ENCODE peak calls at places on chromosome 21, in seven cellular contexts. One of them, this sample, is unnamed.

GRCh38 chr21:43645414-43645891 is 13.8 kb downstream of the HSF2BP start:
- DNase-seq in mesenchymal stem cell: peak
- DNase-seq in ureter: peak
- DNase-seq in H4: peak
- DNase-seq in non-pigmented ciliary epithelial cell: no peak
- DNase-seq in Caco-2: peak
- DNase-seq in cardiac fibroblast: peak
- DNase-seq in this sample: peak

GRCh38 chr21:37982496-37983318 is 66.5 kb upstream of the KCNJ6 start:
- DNase-seq in mesenchymal stem cell: no peak
- DNase-seq in ureter: no peak
- DNase-seq in H4: no peak
- DNase-seq in non-pigmented ciliary epithelial cell: no peak
- DNase-seq in Caco-2: no peak
- DNase-seq in cardiac fibroblast: no peak
- DNase-seq in this sample: no peak

GRCh38 chr21:45040739-45041138 is 33.6 kb upstream of the ADARB1 start:
- DNase-seq in mesenchymal stem cell: no peak
- DNase-seq in ureter: no peak
- DNase-seq in H4: no peak
- DNase-seq in non-pigmented ciliary epithelial cell: no peak
- DNase-seq in Caco-2: no peak
- DNase-seq in cardiac fibroblast: no peak
- DNase-seq in this sample: no peak

GRCh38 chr21:43345746-43346409 is 81.1 kb downstream of the SIK1 start:
- DNase-seq in mesenchymal stem cell: peak
- DNase-seq in ureter: peak
- DNase-seq in H4: peak
- DNase-seq in non-pigmented ciliary epithelial cell: no peak
- DNase-seq in Caco-2: no peak
- DNase-seq in cardiac fibroblast: peak
- DNase-seq in this sample: peak

GRCh38 chr21:44092201-44092600 is 15.0 kb upstream of the PWP2 start:
- DNase-seq in mesenchymal stem cell: no peak
- DNase-seq in ureter: peak
- DNase-seq in H4: no peak
- DNase-seq in non-pigmented ciliary epithelial cell: no peak
- DNase-seq in Caco-2: no peak
- DNase-seq in cardiac fibroblast: no peak
- DNase-seq in this sample: no peak

GRCh38 chr21:45183852-45184251 is 103.8 kb downstream of the POFUT2 start:
- DNase-seq in mesenchymal stem cell: no peak
- DNase-seq in ureter: no peak
- DNase-seq in H4: no peak
- DNase-seq in non-pigmented ciliary epithelial cell: no peak
- DNase-seq in Caco-2: no peak
- DNase-seq in cardiac fibroblast: no peak
- DNase-seq in this sample: no peak

GRCh38 chr21:16580661-16581060 is 850.9 kb downstream of the USP25 start:
- DNase-seq in mesenchymal stem cell: no peak
- DNase-seq in ureter: no peak
- DNase-seq in H4: no peak
- DNase-seq in non-pigmented ciliary epithelial cell: no peak
- DNase-seq in Caco-2: no peak
- DNase-seq in cardiac fibroblast: no peak
- DNase-seq in this sample: no peak

GRCh38 chr21:42922918-42923317 is 2.5 kb downstream of the ERVH48-1 start:
- DNase-seq in mesenchymal stem cell: no peak
- DNase-seq in ureter: no peak
- DNase-seq in H4: no peak
- DNase-seq in non-pigmented ciliary epithelial cell: no peak
- DNase-seq in Caco-2: no peak
- DNase-seq in cardiac fibroblast: no peak
- DNase-seq in this sample: no peak

GRCh38 chr21:38861006-38861405 is 55.3 kb downstream of the ETS2 start:
- DNase-seq in mesenchymal stem cell: no peak
- DNase-seq in ureter: no peak
- DNase-seq in H4: no peak
- DNase-seq in non-pigmented ciliary epithelial cell: no peak
- DNase-seq in Caco-2: no peak
- DNase-seq in cardiac fibroblast: no peak
- DNase-seq in this sample: no peak

GRCh38 chr21:45576838-45577737 is 34.8 kb upstream of the SLC19A1 start:
- DNase-seq in mesenchymal stem cell: no peak
- DNase-seq in ureter: no peak
- DNase-seq in H4: no peak
- DNase-seq in non-pigmented ciliary epithelial cell: no peak
- DNase-seq in Caco-2: peak
- DNase-seq in cardiac fibroblast: no peak
- DNase-seq in this sample: no peak

GRCh38 chr21:44869860-44870747 is 3.4 kb downstream of the PTTG1IP start:
- DNase-seq in mesenchymal stem cell: peak
- DNase-seq in ureter: no peak
- DNase-seq in H4: peak
- DNase-seq in non-pigmented ciliary epithelial cell: peak
- DNase-seq in Caco-2: peak
- DNase-seq in cardiac fibroblast: peak
- DNase-seq in this sample: peak

GRCh38 chr21:46112731-46113215 is 14.9 kb downstream of the COL6A2 start:
- DNase-seq in mesenchymal stem cell: no peak
- DNase-seq in ureter: no peak
- DNase-seq in H4: no peak
- DNase-seq in non-pigmented ciliary epithelial cell: no peak
- DNase-seq in Caco-2: peak
- DNase-seq in cardiac fibroblast: no peak
- DNase-seq in this sample: no peak

GRCh38 chr21:45253633-45254556 is 33.8 kb downstream of the POFUT2 start:
- DNase-seq in mesenchymal stem cell: no peak
- DNase-seq in ureter: peak
- DNase-seq in H4: no peak
- DNase-seq in non-pigmented ciliary epithelial cell: no peak
- DNase-seq in Caco-2: no peak
- DNase-seq in cardiac fibroblast: no peak
- DNase-seq in this sample: no peak

GRCh38 chr21:46532080-46532479 is 72.8 kb downstream of the S100B start:
- DNase-seq in mesenchymal stem cell: no peak
- DNase-seq in ureter: no peak
- DNase-seq in H4: no peak
- DNase-seq in non-pigmented ciliary epithelial cell: no peak
- DNase-seq in Caco-2: no peak
- DNase-seq in cardiac fibroblast: no peak
- DNase-seq in this sample: no peak

GRCh38 chr21:41141031-41141457 is 26.9 kb upstream of the BACE2 start:
- DNase-seq in mesenchymal stem cell: no peak
- DNase-seq in ureter: no peak
- DNase-seq in H4: peak
- DNase-seq in non-pigmented ciliary epithelial cell: no peak
- DNase-seq in Caco-2: no peak
- DNase-seq in cardiac fibroblast: peak
- DNase-seq in this sample: peak

GRCh38 chr21:34073032-34073748 is at the start of the genes MRPS6 and SLC5A3:
- DNase-seq in mesenchymal stem cell: peak
- DNase-seq in ureter: peak
- DNase-seq in H4: peak
- DNase-seq in non-pigmented ciliary epithelial cell: no peak
- DNase-seq in Caco-2: peak
- DNase-seq in cardiac fibroblast: peak
- DNase-seq in this sample: peak

GRCh38 chr21:45405271-45405818 is 380 bp downstream of the COL18A1 start:
- DNase-seq in mesenchymal stem cell: peak
- DNase-seq in ureter: no peak
- DNase-seq in H4: no peak
- DNase-seq in non-pigmented ciliary epithelial cell: no peak
- DNase-seq in Caco-2: no peak
- DNase-seq in cardiac fibroblast: peak
- DNase-seq in this sample: peak

GRCh38 chr21:41411449-41412089 is 14.5 kb upstream of the MX1 start:
- DNase-seq in mesenchymal stem cell: peak
- DNase-seq in ureter: no peak
- DNase-seq in H4: peak
- DNase-seq in non-pigmented ciliary epithelial cell: no peak
- DNase-seq in Caco-2: no peak
- DNase-seq in cardiac fibroblast: peak
- DNase-seq in this sample: peak

GRCh38 chr21:45079351-45079750 is 5.0 kb downstream of the ADARB1 start:
- DNase-seq in mesenchymal stem cell: no peak
- DNase-seq in ureter: no peak
- DNase-seq in H4: no peak
- DNase-seq in non-pigmented ciliary epithelial cell: no peak
- DNase-seq in Caco-2: no peak
- DNase-seq in cardiac fibroblast: no peak
- DNase-seq in this sample: no peak

GRCh38 chr21:16193758-16194606 is 464.2 kb downstream of the USP25 start:
- DNase-seq in mesenchymal stem cell: peak
- DNase-seq in ureter: no peak
- DNase-seq in H4: peak
- DNase-seq in non-pigmented ciliary epithelial cell: peak
- DNase-seq in Caco-2: peak
- DNase-seq in cardiac fibroblast: peak
- DNase-seq in this sample: peak

GRCh38 chr21:42799516-42799915 is 79.8 kb downstream of the WDR4 start:
- DNase-seq in mesenchymal stem cell: no peak
- DNase-seq in ureter: peak
- DNase-seq in H4: no peak
- DNase-seq in non-pigmented ciliary epithelial cell: no peak
- DNase-seq in Caco-2: no peak
- DNase-seq in cardiac fibroblast: no peak
- DNase-seq in this sample: no peak

GRCh38 chr21:40335689-40336088 is 468.5 kb downstream of the PCP4 start:
- DNase-seq in mesenchymal stem cell: no peak
- DNase-seq in ureter: no peak
- DNase-seq in H4: no peak
- DNase-seq in non-pigmented ciliary epithelial cell: no peak
- DNase-seq in Caco-2: no peak
- DNase-seq in cardiac fibroblast: no peak
- DNase-seq in this sample: no peak

GRCh38 chr21:33259428-33259827 is 6.7 kb upstream of the IL10RB start:
- DNase-seq in mesenchymal stem cell: peak
- DNase-seq in ureter: no peak
- DNase-seq in H4: no peak
- DNase-seq in non-pigmented ciliary epithelial cell: peak
- DNase-seq in Caco-2: no peak
- DNase-seq in cardiac fibroblast: no peak
- DNase-seq in this sample: no peak

GRCh38 chr21:42760361-42760970 is 107.0 kb downstream of the PDE9A start:
- DNase-seq in mesenchymal stem cell: no peak
- DNase-seq in ureter: no peak
- DNase-seq in H4: no peak
- DNase-seq in non-pigmented ciliary epithelial cell: no peak
- DNase-seq in Caco-2: no peak
- DNase-seq in cardiac fibroblast: no peak
- DNase-seq in this sample: no peak

GRCh38 chr21:43854773-43855633 is 10.0 kb upstream of the AGPAT3 start:
- DNase-seq in mesenchymal stem cell: peak
- DNase-seq in ureter: no peak
- DNase-seq in H4: no peak
- DNase-seq in non-pigmented ciliary epithelial cell: no peak
- DNase-seq in Caco-2: no peak
- DNase-seq in cardiac fibroblast: no peak
- DNase-seq in this sample: no peak

GRCh38 chr21:33244781-33245105 is 15.0 kb downstream of the IFNAR2 start:
- DNase-seq in mesenchymal stem cell: no peak
- DNase-seq in ureter: no peak
- DNase-seq in H4: no peak
- DNase-seq in non-pigmented ciliary epithelial cell: no peak
- DNase-seq in Caco-2: no peak
- DNase-seq in cardiac fibroblast: no peak
- DNase-seq in this sample: no peak

GRCh38 chr21:36569511-36569910 is 89.6 kb upstream of the CLDN14 start:
- DNase-seq in mesenchymal stem cell: no peak
- DNase-seq in ureter: no peak
- DNase-seq in H4: no peak
- DNase-seq in non-pigmented ciliary epithelial cell: no peak
- DNase-seq in Caco-2: no peak
- DNase-seq in cardiac fibroblast: no peak
- DNase-seq in this sample: no peak

GRCh38 chr21:29085106-29085752 is 11.8 kb upstream of the CCT8 start:
- DNase-seq in mesenchymal stem cell: no peak
- DNase-seq in ureter: no peak
- DNase-seq in H4: no peak
- DNase-seq in non-pigmented ciliary epithelial cell: no peak
- DNase-seq in Caco-2: no peak
- DNase-seq in cardiac fibroblast: no peak
- DNase-seq in this sample: no peak

GRCh38 chr21:29360799-29361765 is 62.4 kb downstream of the BACH1 start:
- DNase-seq in mesenchymal stem cell: no peak
- DNase-seq in ureter: no peak
- DNase-seq in H4: no peak
- DNase-seq in non-pigmented ciliary epithelial cell: no peak
- DNase-seq in Caco-2: peak
- DNase-seq in cardiac fibroblast: no peak
- DNase-seq in this sample: peak

GRCh38 chr21:33219300-33219699 is 10.4 kb upstream of the IFNAR2 start:
- DNase-seq in mesenchymal stem cell: no peak
- DNase-seq in ureter: no peak
- DNase-seq in H4: no peak
- DNase-seq in non-pigmented ciliary epithelial cell: no peak
- DNase-seq in Caco-2: no peak
- DNase-seq in cardiac fibroblast: no peak
- DNase-seq in this sample: no peak

GRCh38 chr21:34126269-34126668 is 52.9 kb downstream of the MRPS6 start:
- DNase-seq in mesenchymal stem cell: peak
- DNase-seq in ureter: no peak
- DNase-seq in H4: no peak
- DNase-seq in non-pigmented ciliary epithelial cell: no peak
- DNase-seq in Caco-2: no peak
- DNase-seq in cardiac fibroblast: peak
- DNase-seq in this sample: peak

GRCh38 chr21:44421901-44422840 is 33.1 kb upstream of the LRRC3 start:
- DNase-seq in mesenchymal stem cell: no peak
- DNase-seq in ureter: peak
- DNase-seq in H4: no peak
- DNase-seq in non-pigmented ciliary epithelial cell: no peak
- DNase-seq in Caco-2: peak
- DNase-seq in cardiac fibroblast: no peak
- DNase-seq in this sample: no peak

GRCh38 chr21:32246571-32246970 is 32.3 kb downstream of the MIS18A start:
- DNase-seq in mesenchymal stem cell: no peak
- DNase-seq in ureter: no peak
- DNase-seq in H4: no peak
- DNase-seq in non-pigmented ciliary epithelial cell: no peak
- DNase-seq in Caco-2: no peak
- DNase-seq in cardiac fibroblast: no peak
- DNase-seq in this sample: no peak

GRCh38 chr21:23789864-23790263 is 1817.4 kb downstream of the MRPL39 start:
- DNase-seq in mesenchymal stem cell: no peak
- DNase-seq in ureter: no peak
- DNase-seq in H4: no peak
- DNase-seq in non-pigmented ciliary epithelial cell: no peak
- DNase-seq in Caco-2: no peak
- DNase-seq in cardiac fibroblast: no peak
- DNase-seq in this sample: no peak

GRCh38 chr21:16741228-16741665 is 771.6 kb upstream of the CXADR start:
- DNase-seq in mesenchymal stem cell: peak
- DNase-seq in ureter: no peak
- DNase-seq in H4: no peak
- DNase-seq in non-pigmented ciliary epithelial cell: no peak
- DNase-seq in Caco-2: no peak
- DNase-seq in cardiac fibroblast: no peak
- DNase-seq in this sample: no peak

GRCh38 chr21:14766241-14766640 is 220.1 kb upstream of the SAMSN1 start:
- DNase-seq in mesenchymal stem cell: no peak
- DNase-seq in ureter: no peak
- DNase-seq in H4: peak
- DNase-seq in non-pigmented ciliary epithelial cell: no peak
- DNase-seq in Caco-2: no peak
- DNase-seq in cardiac fibroblast: no peak
- DNase-seq in this sample: no peak

GRCh38 chr21:46096997-46097825 is 701 bp upstream of the COL6A2 start:
- DNase-seq in mesenchymal stem cell: no peak
- DNase-seq in ureter: peak
- DNase-seq in H4: no peak
- DNase-seq in non-pigmented ciliary epithelial cell: no peak
- DNase-seq in Caco-2: peak
- DNase-seq in cardiac fibroblast: no peak
- DNase-seq in this sample: no peak